ENCODE peak calls at places on chromosomes 7 and 10, in ten cellular contexts. N, B, K, D, H, I, V, E, C and P are unnamed samples.

GRCh38 chr10:46064269-46064817 is 18.3 kb upstream of the MSMB start:
- DNase-seq in H (no peak), B (no peak), I (no peak), C (no peak), E (no peak), N (no peak), K (no peak), V (no peak), D (no peak), P (no peak)

GRCh38 chr10:80275756-80276155 is 13.7 kb downstream of the MAT1A start:
- DNase-seq in D (no peak), I (no peak), V (no peak), H (no peak), N (no peak), B (no peak), C (peak; percentile 9), K (no peak), E (no peak), P (no peak)

GRCh38 chr7:121624922-121625321 is 228.8 kb upstream of the FAM3C start:
- DNase-seq in K (no peak), H (peak; percentile 70), I (no peak), B (peak; percentile 64), C (no peak), D (no peak), E (peak; percentile 63), N (no peak), V (no peak), P (no peak)

GRCh38 chr10:86698207-86698940 is 30.1 kb downstream of the LDB3 start:
- DNase-seq in N (no peak), E (no peak), I (no peak), K (no peak), V (no peak), C (no peak), D (no peak), B (no peak), H (no peak), P (peak; percentile 25)

GRCh38 chr7:30660331-30661255 is 21.7 kb downstream of the CRHR2 start:
- DNase-seq in V (no peak), E (no peak), K (no peak), N (no peak), B (peak; percentile 54), H (no peak), C (no peak), D (no peak), I (no peak), P (no peak)

GRCh38 chr10:113987805-113988204 is 55.9 kb upstream of the ADRB1 start:
- DNase-seq in I (no peak), V (no peak), H (no peak), C (no peak), E (no peak), B (no peak), D (no peak), N (no peak), K (no peak), P (no peak)

GRCh38 chr7:131276190-131276589 is 51.5 kb upstream of the MKLN1 start:
- DNase-seq in B (no peak), I (no peak), H (no peak), V (no peak), D (no peak), E (no peak), N (no peak), C (no peak), K (no peak), P (no peak)

GRCh38 chr7:101804642-101805401 is 12.6 kb upstream of the CUX1 start:
- DNase-seq in H (no peak), I (no peak), V (no peak), E (no peak), N (peak; percentile 59), B (no peak), K (no peak), C (peak; percentile 30), D (no peak), P (no peak)

GRCh38 chr7:3995187-3995586 is 686.9 kb upstream of the FOXK1 start:
- DNase-seq in E (no peak), B (no peak), N (no peak), I (no peak), V (no peak), D (no peak), C (no peak), K (no peak), H (no peak), P (no peak)

GRCh38 chr10:60917331-60918280 is 26.4 kb downstream of the RHOBTB1 start:
- DNase-seq in I (no peak), V (no peak), K (peak; percentile 27), N (no peak), C (no peak), H (no peak), E (no peak), B (no peak), D (no peak), P (no peak)

GRCh38 chr7:17774701-17775288 is 165.5 kb downstream of the SNX13 start:
- DNase-seq in K (peak; percentile 14), E (no peak), I (no peak), V (no peak), N (no peak), D (no peak), C (no peak), B (no peak), H (peak; percentile 19), P (no peak)

GRCh38 chr7:36272567-36273269 is 116.9 kb upstream of the ANLN start:
- DNase-seq in K (peak; percentile 35), N (no peak), C (no peak), I (no peak), H (no peak), D (peak; percentile 57), E (no peak), B (peak; percentile 22), V (peak; percentile 66), P (no peak)

GRCh38 chr7:18663321-18663720 is 167.8 kb downstream of the HDAC9 start:
- DNase-seq in H (no peak), D (no peak), B (no peak), V (no peak), E (peak; percentile 24), K (no peak), I (no peak), N (no peak), C (no peak), P (no peak)

GRCh38 chr10:104328636-104328915 is 9.7 kb downstream of the ITPRIP start:
- DNase-seq in K (no peak), E (no peak), I (no peak), V (no peak), N (no peak), D (no peak), B (no peak), H (no peak), C (no peak), P (no peak)

GRCh38 chr7:6650086-6650485 is 13.0 kb downstream of the ZNF316 start:
- DNase-seq in I (no peak), C (no peak), B (peak; percentile 46), K (no peak), D (no peak), V (no peak), E (no peak), H (no peak), N (no peak), P (peak; percentile 35)
- H3K36me3 ChIP-seq in I (no peaks in the 10 kb centered on the region), C (peaks cover 100% of the 10 kb centered on the region), B (peaks cover 30% of the 10 kb centered on the region), K (peaks cover 76% of the 10 kb centered on the region), D (peaks cover 87% of the 10 kb centered on the region), V (peaks cover 29% of the 10 kb centered on the region), E (peaks cover 72% of the 10 kb centered on the region), H (peaks cover 46% of the 10 kb centered on the region), N (peaks cover 51% of the 10 kb centered on the region), P (peaks cover 12% of the 10 kb centered on the region)

DNA sequence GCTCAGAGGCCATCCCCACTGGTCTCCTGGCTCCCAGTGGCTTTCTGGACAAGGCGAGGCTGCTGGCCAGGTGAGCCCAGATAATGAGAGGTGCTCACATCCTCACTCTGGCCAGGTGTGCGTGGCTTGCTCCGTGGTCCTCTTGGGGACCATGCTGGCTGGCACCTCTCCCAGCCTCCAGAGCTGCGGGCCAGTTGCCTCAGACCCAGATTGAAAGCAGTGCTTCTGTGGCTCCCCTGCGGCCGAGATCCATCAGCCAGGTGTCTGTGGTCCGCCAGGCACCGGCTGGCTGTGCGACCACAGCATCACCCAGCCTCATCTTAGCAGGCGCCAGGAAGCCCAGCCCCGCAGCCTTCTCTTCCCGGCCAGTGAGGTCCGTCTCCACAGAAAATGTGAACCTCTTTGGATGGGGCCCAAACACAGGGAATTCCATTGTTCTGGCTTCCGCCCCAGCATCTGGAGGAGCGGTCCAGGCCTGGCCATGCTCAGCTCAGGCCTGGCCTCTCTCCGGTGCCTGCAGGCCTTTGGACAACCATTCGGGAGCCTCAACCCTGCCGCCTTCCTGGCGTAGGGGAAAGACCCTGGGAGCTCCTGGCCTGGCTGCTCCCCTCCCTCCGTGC is 5.2 kb upstream of the TTYH3 start:
- DNase-seq in E (peak; percentile 82), N (no peak), K (peak; percentile 32), C (no peak), I (no peak), V (no peak), H (no peak), D (no peak), B (peak; percentile 83), P (no peak)
- H3K27ac ChIP-seq in E (peak overlapping the region; percentile 68), N (no peak overlapping the region), K (no peak overlapping the region), C (peak overlapping the region; percentile 15), I (no peak overlapping the region), V (no peak overlapping the region), H (no peak overlapping the region), D (peak overlapping the region; percentile 31), B (peak overlapping the region; percentile 57), P (no peak overlapping the region)

DNA sequence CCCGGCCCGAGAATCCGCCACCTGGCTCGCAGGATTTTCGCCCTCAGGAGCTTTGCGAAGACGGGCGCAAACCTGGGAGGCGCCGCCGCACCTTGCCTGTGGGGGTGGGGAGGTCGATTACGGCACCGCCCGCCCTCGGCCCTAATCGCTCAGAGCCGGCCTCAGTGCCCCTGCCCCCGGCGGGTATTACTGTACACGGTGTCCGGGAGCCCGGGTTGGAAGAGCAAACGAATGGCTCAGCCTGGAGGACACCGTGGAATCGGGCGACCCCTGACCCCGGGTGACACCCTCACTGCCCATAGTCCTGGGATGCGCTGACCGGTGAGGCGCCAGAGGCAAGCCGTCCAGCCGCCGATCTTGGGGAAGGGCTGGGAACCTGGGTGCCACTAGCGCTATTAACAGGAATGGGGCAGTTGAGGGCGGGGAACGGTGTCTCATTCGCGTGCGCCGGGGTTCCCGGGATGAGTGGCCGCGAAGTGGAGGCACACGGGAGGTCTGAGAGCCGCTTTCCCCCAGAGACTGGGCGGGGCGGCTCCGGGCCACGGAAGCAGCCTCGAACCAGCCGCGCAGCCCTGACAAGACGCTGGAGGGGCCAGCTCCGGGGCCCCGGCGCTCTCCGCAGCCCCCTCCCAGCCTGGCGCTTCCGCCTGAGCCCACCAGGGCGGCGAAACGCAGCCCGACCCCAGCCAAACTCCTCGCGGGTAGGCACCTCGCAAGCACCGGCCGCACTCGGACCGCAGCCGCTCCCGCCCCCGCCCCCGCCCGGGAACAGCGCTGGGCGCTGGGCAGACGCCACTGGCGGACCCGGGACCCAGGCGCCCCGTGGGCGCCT is 167.5 kb downstream of the NRF1 start:
- DNase-seq in C (no peak), E (no peak), V (no peak), D (no peak), N (no peak), I (no peak), B (no peak), H (no peak), K (no peak), P (no peak)
- TF ChIP-seq CTCF in C (no peak), E (no peak), V (no peak), D (no peak), N (no peak), I (no peak), B (no peak), H (no peak), K (peak; percentile 4), P (peak; percentile 9)

GRCh38 chr7:5711419-5711818 is 70.0 kb downstream of the RNF216 start:
- DNase-seq in N (no peak), E (no peak), B (no peak), C (no peak), H (no peak), I (no peak), V (no peak), D (no peak), K (no peak), P (no peak)
- H3K36me3 ChIP-seq in N (peaks cover 51% of the 10 kb centered on the region), E (peaks cover 99% of the 10 kb centered on the region), B (peaks cover 49% of the 10 kb centered on the region), C (peaks cover 99% of the 10 kb centered on the region), H (peaks cover 62% of the 10 kb centered on the region), I (peaks cover 38% of the 10 kb centered on the region), V (peaks cover 62% of the 10 kb centered on the region), D (peaks cover 99% of the 10 kb centered on the region), K (peaks cover 58% of the 10 kb centered on the region), P (peaks cover 100% of the 10 kb centered on the region)